ENCODE peak calls at places on chromosomes 13 and 19, in nine cellular contexts. One of them, this sample, is unnamed.
A peak's percentile ranks its signal among the peaks of the same experiment; 100 is the strongest.

GRCh38 chr13:109361562-109361961 is 424.8 kb downstream of the IRS2 start:
- DNase-seq in mucosa of descending colon: no peak
- DNase-seq in lower leg skin: no peak
- DNase-seq in fibroblast of mammary gland: no peak
- DNase-seq in HFFc6: no peak
- DNase-seq in WTC11: no peak
- DNase-seq in nephron progenitor cell: no peak
- DNase-seq in fibroblast of pulmonary artery: no peak
- DNase-seq in adrenal gland: peak; percentile 81
- DNase-seq in this sample: no peak

GRCh38 chr13:50224534-50224933 is 209.3 kb downstream of the KCNRG start:
- DNase-seq in HFFc6: no peak
- DNase-seq in WTC11: no peak
- DNase-seq in adrenal gland: no peak
- DNase-seq in lower leg skin: no peak
- DNase-seq in nephron progenitor cell: no peak
- DNase-seq in fibroblast of mammary gland: peak; percentile 90
- DNase-seq in mucosa of descending colon: no peak
- DNase-seq in fibroblast of pulmonary artery: peak; percentile 49
- DNase-seq in this sample: no peak

GRCh38 chr19:13885826-13886365 is 9.0 kb downstream of the NANOS3 start:
- DNase-seq in nephron progenitor cell: no peak
- DNase-seq in fibroblast of pulmonary artery: no peak
- DNase-seq in adrenal gland: no peak
- DNase-seq in lower leg skin: no peak
- DNase-seq in fibroblast of mammary gland: no peak
- DNase-seq in HFFc6: no peak
- DNase-seq in WTC11: no peak
- DNase-seq in mucosa of descending colon: no peak
- DNase-seq in this sample: no peak

GRCh38 chr19:33948651-33949335 is 152.1 kb downstream of the KCTD15 start:
- DNase-seq in nephron progenitor cell: no peak
- DNase-seq in fibroblast of mammary gland: no peak
- DNase-seq in mucosa of descending colon: no peak
- DNase-seq in HFFc6: no peak
- DNase-seq in WTC11: no peak
- DNase-seq in adrenal gland: peak; percentile 33
- DNase-seq in fibroblast of pulmonary artery: no peak
- DNase-seq in lower leg skin: no peak
- DNase-seq in this sample: no peak

GRCh38 chr19:36097036-36097435 is 13.9 kb upstream of the OVOL3 start:
- DNase-seq in mucosa of descending colon: no peak
- DNase-seq in fibroblast of pulmonary artery: peak; percentile 36
- DNase-seq in lower leg skin: no peak
- DNase-seq in adrenal gland: no peak
- DNase-seq in WTC11: no peak
- DNase-seq in fibroblast of mammary gland: no peak
- DNase-seq in HFFc6: no peak
- DNase-seq in nephron progenitor cell: no peak
- DNase-seq in this sample: no peak

GRCh38 chr13:46866150-46866549 is 30.7 kb downstream of the HTR2A start:
- DNase-seq in HFFc6: no peak
- DNase-seq in adrenal gland: no peak
- DNase-seq in fibroblast of mammary gland: peak; percentile 68
- DNase-seq in mucosa of descending colon: peak; percentile 24
- DNase-seq in fibroblast of pulmonary artery: peak; percentile 73
- DNase-seq in lower leg skin: peak; percentile 16
- DNase-seq in nephron progenitor cell: peak; percentile 8
- DNase-seq in WTC11: peak; percentile 22
- DNase-seq in this sample: peak; percentile 91

GRCh38 chr19:3745363-3746045 is 16.0 kb downstream of the APBA3 start:
- DNase-seq in adrenal gland: no peak
- DNase-seq in WTC11: no peak
- DNase-seq in lower leg skin: no peak
- DNase-seq in fibroblast of pulmonary artery: no peak
- DNase-seq in fibroblast of mammary gland: no peak
- DNase-seq in HFFc6: no peak
- DNase-seq in mucosa of descending colon: no peak
- DNase-seq in nephron progenitor cell: no peak
- DNase-seq in this sample: no peak

GRCh38 chr19:31269425-31270127 is 79.7 kb downstream of the TSHZ3 start:
- DNase-seq in WTC11: no peak
- DNase-seq in adrenal gland: no peak
- DNase-seq in fibroblast of mammary gland: peak; percentile 36
- DNase-seq in HFFc6: no peak
- DNase-seq in fibroblast of pulmonary artery: no peak
- DNase-seq in mucosa of descending colon: no peak
- DNase-seq in nephron progenitor cell: no peak
- DNase-seq in lower leg skin: no peak
- DNase-seq in this sample: no peak

GRCh38 chr13:63044617-63045016 is 1629.0 kb upstream of the PCDH20 start:
- DNase-seq in adrenal gland: no peak
- DNase-seq in lower leg skin: no peak
- DNase-seq in WTC11: no peak
- DNase-seq in fibroblast of pulmonary artery: no peak
- DNase-seq in HFFc6: no peak
- DNase-seq in nephron progenitor cell: no peak
- DNase-seq in mucosa of descending colon: no peak
- DNase-seq in fibroblast of mammary gland: no peak
- DNase-seq in this sample: no peak

GRCh38 chr13:63050287-63050686 is 1634.6 kb upstream of the PCDH20 start:
- DNase-seq in WTC11: no peak
- DNase-seq in mucosa of descending colon: no peak
- DNase-seq in HFFc6: no peak
- DNase-seq in nephron progenitor cell: no peak
- DNase-seq in lower leg skin: no peak
- DNase-seq in fibroblast of mammary gland: no peak
- DNase-seq in adrenal gland: no peak
- DNase-seq in fibroblast of pulmonary artery: no peak
- DNase-seq in this sample: no peak

DNA sequence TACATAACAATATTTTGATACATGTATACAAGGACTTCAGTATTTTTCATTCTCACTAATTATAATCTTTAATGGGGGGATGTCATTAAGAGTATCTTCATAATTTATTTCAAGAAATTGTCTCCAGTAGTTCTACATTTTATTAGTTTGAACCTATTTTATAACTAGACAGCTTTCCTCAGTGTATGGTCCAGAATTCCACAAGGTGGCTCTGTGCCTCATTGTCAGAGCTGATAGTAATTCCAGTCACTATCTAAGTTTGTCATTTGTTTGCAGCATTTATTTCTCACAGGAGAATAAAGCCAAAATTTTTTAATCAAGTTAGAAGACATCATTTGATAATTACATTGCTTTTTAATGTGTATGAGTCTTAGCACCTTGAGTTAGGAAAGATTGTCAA is 1633.0 kb upstream of the PCDH20 start:
- DNase-seq in HFFc6: no peak
- DNase-seq in mucosa of descending colon: no peak
- DNase-seq in fibroblast of mammary gland: no peak
- DNase-seq in fibroblast of pulmonary artery: no peak
- DNase-seq in WTC11: no peak
- DNase-seq in nephron progenitor cell: no peak
- DNase-seq in adrenal gland: no peak
- DNase-seq in lower leg skin: no peak
- DNase-seq in this sample: no peak
- TF ChIP-seq CTCF in HFFc6: no peak
- TF ChIP-seq CTCF in mucosa of descending colon: no peak
- TF ChIP-seq CTCF in fibroblast of mammary gland: peak; percentile 16
- TF ChIP-seq CTCF in fibroblast of pulmonary artery: peak; percentile 4
- TF ChIP-seq CTCF in WTC11: no peak
- TF ChIP-seq CTCF in nephron progenitor cell: no peak
- TF ChIP-seq CTCF in adrenal gland: no peak
- TF ChIP-seq CTCF in lower leg skin: no peak
- TF ChIP-seq CTCF in this sample: peak; percentile 7

DNA sequence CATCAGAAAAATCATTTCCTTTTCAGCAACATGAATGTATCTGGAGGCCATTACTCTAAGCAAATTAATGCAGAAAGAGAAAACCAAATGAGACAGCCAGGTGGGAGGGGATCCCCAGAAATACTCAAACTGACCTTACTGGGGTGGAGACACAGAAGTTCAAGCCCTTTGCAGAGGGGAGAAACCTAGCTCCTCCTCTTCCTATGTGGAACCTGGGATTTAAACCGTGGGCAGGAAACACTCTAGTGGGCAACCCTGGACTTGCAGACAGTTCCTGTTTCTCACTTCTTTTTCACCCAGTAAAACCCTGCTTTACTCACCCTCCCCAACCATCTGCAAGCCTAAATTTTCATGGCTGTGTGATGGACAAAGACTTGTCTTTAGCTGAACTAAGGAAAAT is 61.3 kb downstream of the SLITRK6 start:
- DNase-seq in HFFc6: no peak
- DNase-seq in WTC11: no peak
- DNase-seq in lower leg skin: no peak
- DNase-seq in nephron progenitor cell: no peak
- DNase-seq in mucosa of descending colon: no peak
- DNase-seq in adrenal gland: no peak
- DNase-seq in fibroblast of mammary gland: no peak
- DNase-seq in fibroblast of pulmonary artery: no peak
- DNase-seq in this sample: no peak
- TF ChIP-seq CTCF in HFFc6: peak; percentile 10
- TF ChIP-seq CTCF in WTC11: no peak
- TF ChIP-seq CTCF in lower leg skin: no peak
- TF ChIP-seq CTCF in nephron progenitor cell: no peak
- TF ChIP-seq CTCF in mucosa of descending colon: no peak
- TF ChIP-seq CTCF in adrenal gland: no peak
- TF ChIP-seq CTCF in fibroblast of mammary gland: no peak
- TF ChIP-seq CTCF in fibroblast of pulmonary artery: no peak
- TF ChIP-seq CTCF in this sample: no peak

DNA sequence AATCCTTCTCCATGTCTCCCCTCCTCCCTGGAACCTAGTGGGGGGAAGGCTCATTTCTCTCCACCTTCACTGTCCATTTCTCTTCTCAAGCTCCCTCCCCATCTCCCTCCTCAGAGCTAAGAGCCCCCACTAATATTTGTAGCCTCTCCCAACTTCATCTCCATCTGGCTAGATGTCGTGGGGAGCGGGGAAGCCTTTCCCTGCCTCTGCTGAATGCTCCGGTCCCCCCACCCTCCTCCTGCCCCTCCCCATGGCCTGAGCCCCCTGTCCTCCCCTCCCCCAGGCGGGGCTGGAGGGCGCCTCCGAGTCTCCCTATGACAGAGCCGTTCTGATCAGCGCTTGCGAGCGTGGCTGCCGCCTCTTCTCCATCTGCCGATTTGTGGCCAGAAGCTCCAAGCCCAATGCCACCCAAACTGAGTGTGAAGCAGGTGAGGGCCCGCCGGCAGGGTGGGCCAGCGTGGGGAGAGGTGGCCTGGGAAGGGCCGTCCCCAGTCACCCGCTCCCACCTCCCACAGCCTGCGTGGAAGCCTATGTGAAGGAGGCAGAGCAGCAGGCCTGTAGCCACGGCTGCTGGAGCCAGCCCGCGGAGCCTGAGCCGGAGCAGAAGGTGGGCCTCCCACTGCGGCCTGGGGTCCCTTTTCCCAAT is 1.0 kb downstream of the TMEM59L start:
- DNase-seq in HFFc6: no peak
- DNase-seq in nephron progenitor cell: peak; percentile 34
- DNase-seq in fibroblast of mammary gland: no peak
- DNase-seq in lower leg skin: no peak
- DNase-seq in WTC11: peak; percentile 40
- DNase-seq in fibroblast of pulmonary artery: no peak
- DNase-seq in mucosa of descending colon: no peak
- DNase-seq in adrenal gland: no peak
- DNase-seq in this sample: no peak
- TF ChIP-seq CTCF in HFFc6: no peak
- TF ChIP-seq CTCF in nephron progenitor cell: no peak
- TF ChIP-seq CTCF in fibroblast of mammary gland: no peak
- TF ChIP-seq CTCF in lower leg skin: no peak
- TF ChIP-seq CTCF in WTC11: no peak
- TF ChIP-seq CTCF in fibroblast of pulmonary artery: no peak
- TF ChIP-seq CTCF in mucosa of descending colon: no peak
- TF ChIP-seq CTCF in adrenal gland: no peak
- TF ChIP-seq CTCF in this sample: no peak

GRCh38 chr19:58217607-58218391 is 10.9 kb upstream of the ZNF544 start:
- DNase-seq in lower leg skin: no peak
- DNase-seq in mucosa of descending colon: no peak
- DNase-seq in fibroblast of mammary gland: no peak
- DNase-seq in HFFc6: no peak
- DNase-seq in adrenal gland: no peak
- DNase-seq in WTC11: no peak
- DNase-seq in fibroblast of pulmonary artery: no peak
- DNase-seq in nephron progenitor cell: no peak
- DNase-seq in this sample: no peak

GRCh38 chr19:58218899-58219298 is 9.8 kb upstream of the ZNF544 start:
- DNase-seq in fibroblast of mammary gland: peak; percentile 34
- DNase-seq in HFFc6: no peak
- DNase-seq in WTC11: peak; percentile 61
- DNase-seq in lower leg skin: no peak
- DNase-seq in fibroblast of pulmonary artery: peak; percentile 34
- DNase-seq in mucosa of descending colon: no peak
- DNase-seq in nephron progenitor cell: no peak
- DNase-seq in adrenal gland: no peak
- DNase-seq in this sample: no peak

GRCh38 chr19:58212336-58213074 is 16.2 kb upstream of the ZNF544 start:
- DNase-seq in fibroblast of mammary gland: peak; percentile 20
- DNase-seq in WTC11: no peak
- DNase-seq in fibroblast of pulmonary artery: no peak
- DNase-seq in mucosa of descending colon: no peak
- DNase-seq in nephron progenitor cell: no peak
- DNase-seq in lower leg skin: no peak
- DNase-seq in HFFc6: no peak
- DNase-seq in adrenal gland: no peak
- DNase-seq in this sample: no peak

GRCh38 chr19:58213075-58213369 is 15.7 kb upstream of the ZNF544 start:
- DNase-seq in WTC11: no peak
- DNase-seq in nephron progenitor cell: no peak
- DNase-seq in mucosa of descending colon: no peak
- DNase-seq in adrenal gland: no peak
- DNase-seq in fibroblast of pulmonary artery: no peak
- DNase-seq in HFFc6: no peak
- DNase-seq in fibroblast of mammary gland: no peak
- DNase-seq in lower leg skin: no peak
- DNase-seq in this sample: no peak

DNA sequence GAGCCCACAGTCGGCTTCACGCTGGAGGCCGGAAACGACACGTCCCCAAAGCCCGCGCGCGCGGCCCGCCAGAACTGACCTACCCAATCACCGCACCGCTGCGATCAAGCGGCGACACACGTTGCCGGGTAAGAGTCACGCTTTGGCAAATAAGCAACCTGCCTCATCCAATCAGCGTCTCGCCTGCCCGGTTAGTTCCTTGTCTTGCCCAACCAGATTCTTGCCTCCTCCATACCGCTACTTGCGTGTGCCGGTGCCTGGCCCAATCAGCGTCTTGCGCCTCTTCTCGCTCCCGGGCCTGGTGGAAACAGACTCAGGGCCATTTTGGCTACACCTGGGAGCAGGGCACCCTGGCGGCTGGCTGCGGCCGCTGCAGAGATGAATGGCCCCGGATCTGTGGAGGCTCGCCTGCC is 11.6 kb upstream of the ZNF544 start:
- DNase-seq in nephron progenitor cell: no peak
- DNase-seq in WTC11: peak; percentile 28
- DNase-seq in mucosa of descending colon: no peak
- DNase-seq in fibroblast of pulmonary artery: no peak
- DNase-seq in lower leg skin: no peak
- DNase-seq in fibroblast of mammary gland: no peak
- DNase-seq in adrenal gland: no peak
- DNase-seq in HFFc6: no peak
- DNase-seq in this sample: no peak
- TF ChIP-seq CTCF in nephron progenitor cell: no peak
- TF ChIP-seq CTCF in WTC11: no peak
- TF ChIP-seq CTCF in mucosa of descending colon: no peak
- TF ChIP-seq CTCF in fibroblast of pulmonary artery: no peak
- TF ChIP-seq CTCF in lower leg skin: no peak
- TF ChIP-seq CTCF in fibroblast of mammary gland: no peak
- TF ChIP-seq CTCF in adrenal gland: no peak
- TF ChIP-seq CTCF in HFFc6: no peak
- TF ChIP-seq CTCF in this sample: no peak

GRCh38 chr13:81874253-81874652 is 1533.3 kb upstream of the SPRY2 start:
- DNase-seq in nephron progenitor cell: no peak
- DNase-seq in lower leg skin: no peak
- DNase-seq in fibroblast of pulmonary artery: no peak
- DNase-seq in adrenal gland: no peak
- DNase-seq in mucosa of descending colon: no peak
- DNase-seq in HFFc6: no peak
- DNase-seq in fibroblast of mammary gland: no peak
- DNase-seq in WTC11: no peak
- DNase-seq in this sample: peak; percentile 11
- TF ChIP-seq CTCF in nephron progenitor cell: no peak
- TF ChIP-seq CTCF in lower leg skin: no peak
- TF ChIP-seq CTCF in fibroblast of pulmonary artery: no peak
- TF ChIP-seq CTCF in adrenal gland: no peak
- TF ChIP-seq CTCF in mucosa of descending colon: no peak
- TF ChIP-seq CTCF in HFFc6: no peak
- TF ChIP-seq CTCF in fibroblast of mammary gland: no peak
- TF ChIP-seq CTCF in WTC11: no peak
- TF ChIP-seq CTCF in this sample: no peak